ENCODE peak calls at places on chromosomes 4 and X, in nine cellular contexts. One of them, this sample, is unnamed.

GRCh38 chr4:48409203-48409602 is 67.9 kb downstream of the SLAIN2 start:
- DNase-seq in activated CD4-positive, alpha-beta T cell treated with anti-CD3 and anti-CD28 coated beads for 48 hours: no peak
- DNase-seq in IMR-90: no peak
- DNase-seq in CD14-positive monocyte: no peak
- DNase-seq in T-helper 2 cell: no peak
- DNase-seq in fibroblast of mammary gland: peak
- DNase-seq in EH: no peak
- DNase-seq in A172: no peak
- DNase-seq in T-cell: no peak
- DNase-seq in this sample: no peak

GRCh38 chrX:9459349-9459748 is 5.5 kb upstream of the TBL1X start:
- DNase-seq in activated CD4-positive, alpha-beta T cell treated with anti-CD3 and anti-CD28 coated beads for 48 hours: no peak
- DNase-seq in EH: no peak
- DNase-seq in A172: no peak
- DNase-seq in T-helper 2 cell: no peak
- DNase-seq in fibroblast of mammary gland: no peak
- DNase-seq in T-cell: no peak
- DNase-seq in CD14-positive monocyte: no peak
- DNase-seq in IMR-90: no peak
- DNase-seq in this sample: no peak

GRCh38 chr4:153205028-153205648 is 895 bp downstream of the TRIM2 start:
- DNase-seq in T-helper 2 cell: peak
- DNase-seq in CD14-positive monocyte: no peak
- DNase-seq in EH: peak
- DNase-seq in A172: no peak
- DNase-seq in fibroblast of mammary gland: no peak
- DNase-seq in activated CD4-positive, alpha-beta T cell treated with anti-CD3 and anti-CD28 coated beads for 48 hours: peak
- DNase-seq in T-cell: peak
- DNase-seq in IMR-90: no peak
- DNase-seq in this sample: peak

GRCh38 chrX:101958139-101958538 is 26.3 kb upstream of the ZMAT1 start:
- DNase-seq in EH: peak
- DNase-seq in fibroblast of mammary gland: peak
- DNase-seq in A172: no peak
- DNase-seq in T-cell: no peak
- DNase-seq in activated CD4-positive, alpha-beta T cell treated with anti-CD3 and anti-CD28 coated beads for 48 hours: no peak
- DNase-seq in CD14-positive monocyte: no peak
- DNase-seq in IMR-90: peak
- DNase-seq in T-helper 2 cell: no peak
- DNase-seq in this sample: no peak

GRCh38 chrX:131821945-131822622 is 201.0 kb upstream of the STK26 start:
- DNase-seq in EH: no peak
- DNase-seq in A172: no peak
- DNase-seq in CD14-positive monocyte: no peak
- DNase-seq in IMR-90: peak
- DNase-seq in T-cell: no peak
- DNase-seq in activated CD4-positive, alpha-beta T cell treated with anti-CD3 and anti-CD28 coated beads for 48 hours: no peak
- DNase-seq in fibroblast of mammary gland: peak
- DNase-seq in T-helper 2 cell: no peak
- DNase-seq in this sample: no peak

GRCh38 chr4:90234916-90235547 is 107.8 kb downstream of the CCSER1 start:
- DNase-seq in T-helper 2 cell: no peak
- DNase-seq in T-cell: no peak
- DNase-seq in activated CD4-positive, alpha-beta T cell treated with anti-CD3 and anti-CD28 coated beads for 48 hours: no peak
- DNase-seq in IMR-90: no peak
- DNase-seq in fibroblast of mammary gland: no peak
- DNase-seq in CD14-positive monocyte: no peak
- DNase-seq in A172: no peak
- DNase-seq in EH: no peak
- DNase-seq in this sample: no peak

GRCh38 chr4:70788733-70789132 is 51.0 kb downstream of the GRSF1 start:
- DNase-seq in CD14-positive monocyte: no peak
- DNase-seq in IMR-90: no peak
- DNase-seq in fibroblast of mammary gland: no peak
- DNase-seq in EH: no peak
- DNase-seq in T-cell: no peak
- DNase-seq in T-helper 2 cell: no peak
- DNase-seq in A172: no peak
- DNase-seq in activated CD4-positive, alpha-beta T cell treated with anti-CD3 and anti-CD28 coated beads for 48 hours: no peak
- DNase-seq in this sample: no peak

GRCh38 chr4:10703146-10703545 is 18.6 kb upstream of the CLNK start:
- DNase-seq in IMR-90: peak
- DNase-seq in T-cell: no peak
- DNase-seq in EH: no peak
- DNase-seq in A172: no peak
- DNase-seq in fibroblast of mammary gland: peak
- DNase-seq in activated CD4-positive, alpha-beta T cell treated with anti-CD3 and anti-CD28 coated beads for 48 hours: no peak
- DNase-seq in T-helper 2 cell: no peak
- DNase-seq in CD14-positive monocyte: no peak
- DNase-seq in this sample: no peak

GRCh38 chrX:148492057-148492456 is 8.4 kb upstream of the AFF2 start:
- DNase-seq in CD14-positive monocyte: no peak
- DNase-seq in EH: no peak
- DNase-seq in T-helper 2 cell: no peak
- DNase-seq in IMR-90: no peak
- DNase-seq in fibroblast of mammary gland: no peak
- DNase-seq in activated CD4-positive, alpha-beta T cell treated with anti-CD3 and anti-CD28 coated beads for 48 hours: no peak
- DNase-seq in A172: no peak
- DNase-seq in T-cell: no peak
- DNase-seq in this sample: no peak

GRCh38 chrX:17521871-17522693 is 147.1 kb downstream of the NHS start:
- DNase-seq in CD14-positive monocyte: no peak
- DNase-seq in activated CD4-positive, alpha-beta T cell treated with anti-CD3 and anti-CD28 coated beads for 48 hours: no peak
- DNase-seq in T-helper 2 cell: no peak
- DNase-seq in fibroblast of mammary gland: peak
- DNase-seq in IMR-90: peak
- DNase-seq in T-cell: no peak
- DNase-seq in EH: peak
- DNase-seq in A172: peak
- DNase-seq in this sample: no peak

GRCh38 chrX:105347373-105347772 is 126.9 kb upstream of the TEX13A start:
- DNase-seq in T-cell: no peak
- DNase-seq in T-helper 2 cell: no peak
- DNase-seq in IMR-90: no peak
- DNase-seq in activated CD4-positive, alpha-beta T cell treated with anti-CD3 and anti-CD28 coated beads for 48 hours: no peak
- DNase-seq in EH: no peak
- DNase-seq in CD14-positive monocyte: no peak
- DNase-seq in fibroblast of mammary gland: no peak
- DNase-seq in A172: no peak
- DNase-seq in this sample: no peak

GRCh38 chrX:137549846-137550534 is 15.9 kb upstream of the ZIC3 start:
- DNase-seq in fibroblast of mammary gland: no peak
- DNase-seq in EH: no peak
- DNase-seq in A172: no peak
- DNase-seq in T-helper 2 cell: no peak
- DNase-seq in CD14-positive monocyte: no peak
- DNase-seq in T-cell: no peak
- DNase-seq in activated CD4-positive, alpha-beta T cell treated with anti-CD3 and anti-CD28 coated beads for 48 hours: no peak
- DNase-seq in IMR-90: no peak
- DNase-seq in this sample: no peak

GRCh38 chrX:148385471-148385870 is 114.9 kb upstream of the AFF2 start:
- DNase-seq in A172: no peak
- DNase-seq in activated CD4-positive, alpha-beta T cell treated with anti-CD3 and anti-CD28 coated beads for 48 hours: no peak
- DNase-seq in CD14-positive monocyte: no peak
- DNase-seq in IMR-90: no peak
- DNase-seq in fibroblast of mammary gland: no peak
- DNase-seq in EH: no peak
- DNase-seq in T-helper 2 cell: peak
- DNase-seq in T-cell: no peak
- DNase-seq in this sample: no peak

GRCh38 chrX:54171527-54171926 is 11.5 kb downstream of the FAM120C start:
- DNase-seq in CD14-positive monocyte: no peak
- DNase-seq in T-helper 2 cell: no peak
- DNase-seq in activated CD4-positive, alpha-beta T cell treated with anti-CD3 and anti-CD28 coated beads for 48 hours: no peak
- DNase-seq in T-cell: no peak
- DNase-seq in A172: no peak
- DNase-seq in IMR-90: no peak
- DNase-seq in EH: peak
- DNase-seq in fibroblast of mammary gland: peak
- DNase-seq in this sample: no peak

GRCh38 chrX:120824021-120824420 is 51.6 kb downstream of the CT47B1 start:
- DNase-seq in EH: peak
- DNase-seq in T-cell: no peak
- DNase-seq in A172: no peak
- DNase-seq in CD14-positive monocyte: no peak
- DNase-seq in IMR-90: no peak
- DNase-seq in T-helper 2 cell: no peak
- DNase-seq in activated CD4-positive, alpha-beta T cell treated with anti-CD3 and anti-CD28 coated beads for 48 hours: no peak
- DNase-seq in fibroblast of mammary gland: no peak
- DNase-seq in this sample: no peak

GRCh38 chr4:4446434-4446833 is 59.5 kb downstream of the NSG1 start:
- DNase-seq in A172: no peak
- DNase-seq in CD14-positive monocyte: no peak
- DNase-seq in EH: peak
- DNase-seq in fibroblast of mammary gland: no peak
- DNase-seq in IMR-90: peak
- DNase-seq in activated CD4-positive, alpha-beta T cell treated with anti-CD3 and anti-CD28 coated beads for 48 hours: no peak
- DNase-seq in T-helper 2 cell: no peak
- DNase-seq in T-cell: no peak
- DNase-seq in this sample: no peak

This sample was measured in stimulated activated CD4-positive, alpha-beta T cell treated with anti-CD3 and anti-CD28 coated beads, Interleukin-1b, Interleukin-23, amount 100 ng/mL, for 48 hours.